ENCODE peak calls at places on chromosomes 5 and 9, in six cellular contexts. M is IMR-90, K is mesenchymal stem cell, D is H1, A is trophoblast cell, F is neuronal stem cell. O is an unnamed sample.

GRCh38 chr9:136759001-136759400 is 958 bp upstream of the LCN8 start:
- DNase-seq in M (no peak), K (no peak), D (no peak), A (no peak), F (no peak), O (no peak)

GRCh38 chr5:92780057-92780456 is 801.0 kb downstream of the NR2F1-AS1 start:
- DNase-seq in M (no peak), K (no peak), D (no peak), A (no peak), F (no peak), O (no peak)

GRCh38 chr9:137077010-137077747 is at the start of gene UAP1L1:
- DNase-seq in M (peak; percentile 42), K (peak; percentile 72), D (no peak), A (peak; percentile 51), F (no peak), O (no peak)

GRCh38 chr9:117932585-117932984 is 228.4 kb downstream of the TLR4 start:
- DNase-seq in M (no peak), K (no peak), D (no peak), A (no peak), F (no peak), O (no peak)

GRCh38 chr5:116970318-116970717 is 395.7 kb upstream of the SEMA6A start:
- DNase-seq in M (no peak), K (peak; percentile 55), D (no peak), A (no peak), F (no peak), O (peak; percentile 75)

GRCh38 chr5:83414601-83415000 is 56.9 kb upstream of the VCAN start:
- DNase-seq in M (peak; percentile 52), K (no peak), D (no peak), A (no peak), F (no peak), O (no peak)

GRCh38 chr9:115291841-115292240 is 173.9 kb upstream of the TNC start:
- DNase-seq in M (peak; percentile 52), K (peak; percentile 79), D (no peak), A (peak; percentile 56), F (no peak), O (peak; percentile 81)

GRCh38 chr9:34413229-34413852 is 36.6 kb upstream of the MYORG start:
- DNase-seq in M (peak; percentile 43), K (peak; percentile 54), D (no peak), A (peak; percentile 6), F (peak; percentile 70), O (peak; percentile 69)

GRCh38 chr9:104872959-104873850 is 54.8 kb downstream of the ABCA1 start:
- DNase-seq in M (peak; percentile 97), K (peak; percentile 99), D (no peak), A (peak; percentile 25), F (no peak), O (peak; percentile 73)

GRCh38 chr5:71892641-71893340 is 173.7 kb downstream of the CARTPT start:
- DNase-seq in M (no peak), K (no peak), D (no peak), A (no peak), F (no peak), O (peak; percentile 61)

GRCh38 chr5:158487156-158487555 is 612.6 kb downstream of the EBF1 start:
- DNase-seq in M (no peak), K (no peak), D (no peak), A (no peak), F (no peak), O (peak; percentile 21)

GRCh38 chr5:71719092-71719964 is at the start of gene CARTPT:
- DNase-seq in M (peak; percentile 6), K (peak; percentile 22), D (no peak), A (no peak), F (peak; percentile 63), O (peak; percentile 72)

GRCh38 chr9:92055624-92056023 is 59.6 kb downstream of the SPTLC1 start:
- DNase-seq in M (no peak), K (no peak), D (peak; percentile 29), A (no peak), F (peak; percentile 45), O (peak; percentile 37)

GRCh38 chr5:86757824-86758223 is 140.1 kb downstream of the COX7C start:
- DNase-seq in M (peak; percentile 32), K (peak; percentile 12), D (no peak), A (no peak), F (no peak), O (no peak)

GRCh38 chr5:34957857-34958690 is 28.7 kb downstream of the DNAJC21 start:
- DNase-seq in M (peak; percentile 36), K (peak; percentile 52), D (no peak), A (no peak), F (peak; percentile 2), O (peak; percentile 52)

GRCh38 chr5:72478684-72479083 is 28.5 kb downstream of the ZNF366 start:
- DNase-seq in M (peak; percentile 66), K (no peak), D (no peak), A (no peak), F (no peak), O (no peak)

GRCh38 chr9:89786650-89787049 is 181.8 kb downstream of the GADD45G start:
- DNase-seq in M (no peak), K (peak; percentile 45), D (no peak), A (no peak), F (no peak), O (no peak)

GRCh38 chr5:77993799-77994318 is 217.7 kb upstream of the TBCA start:
- DNase-seq in M (no peak), K (no peak), D (no peak), A (no peak), F (no peak), O (no peak)

GRCh38 chr5:30102185-30102584 is 1091.3 kb upstream of the CDH6 start:
- DNase-seq in M (no peak), K (no peak), D (no peak), A (no peak), F (no peak), O (no peak)

GRCh38 chr5:179154991-179155955 is 95.1 kb downstream of the ZNF354C start:
- DNase-seq in M (no peak), K (no peak), D (no peak), A (no peak), F (no peak), O (no peak)

GRCh38 chr9:135402048-135402738 is 77.4 kb upstream of the PPP1R26 start:
- DNase-seq in M (no peak), K (no peak), D (no peak), A (no peak), F (no peak), O (no peak)
- H2BK5ac ChIP-seq in M (no peak overlapping the region), K (no peak overlapping the region), D (no peak overlapping the region), A (no peak overlapping the region), F (no peak overlapping the region), O (no peak overlapping the region)

GRCh38 chr5:180818275-180818674 is 15.7 kb upstream of the MGAT1 start:
- DNase-seq in M (no peak), K (no peak), D (no peak), A (no peak), F (no peak), O (no peak)

GRCh38 chr5:180818942-180819341 is 16.3 kb upstream of the MGAT1 start:
- DNase-seq in M (no peak), K (no peak), D (no peak), A (no peak), F (no peak), O (no peak)

GRCh38 chr5:180815241-180816031 is 12.8 kb upstream of the MGAT1 start:
- DNase-seq in M (no peak), K (no peak), D (no peak), A (no peak), F (no peak), O (no peak)

GRCh38 chr5:180817847-180818246 is 15.2 kb upstream of the MGAT1 start:
- DNase-seq in M (no peak), K (no peak), D (no peak), A (no peak), F (no peak), O (no peak)

GRCh38 chr5:180816608-180817534 is 14.3 kb upstream of the MGAT1 start:
- DNase-seq in M (peak; percentile 44), K (peak; percentile 76), D (no peak), A (no peak), F (no peak), O (no peak)
- H3K4me3 ChIP-seq in M (no peak overlapping the region), K (no peak overlapping the region), D (no peak overlapping the region), A (no peak overlapping the region), F (no peak overlapping the region), O (no peak overlapping the region)

GRCh38 chr5:31728039-31728438 is 89.1 kb downstream of the PDZD2 start:
- DNase-seq in M (no peak), K (no peak), D (no peak), A (no peak), F (no peak), O (no peak)

GRCh38 chr5:31731016-31731415 is 92.1 kb downstream of the PDZD2 start:
- DNase-seq in M (no peak), K (peak; percentile 48), D (peak; percentile 25), A (no peak), F (no peak), O (peak; percentile 10)

GRCh38 chr5:31726952-31727351 is 88.0 kb downstream of the PDZD2 start:
- DNase-seq in M (no peak), K (no peak), D (no peak), A (no peak), F (no peak), O (no peak)

GRCh38 chr5:31731710-31732301 is 92.9 kb downstream of the PDZD2 start:
- DNase-seq in M (no peak), K (peak; percentile 7), D (no peak), A (no peak), F (no peak), O (no peak)

GRCh38 chr5:31730139-31730538 is 91.2 kb downstream of the PDZD2 start:
- DNase-seq in M (no peak), K (peak; percentile 3), D (no peak), A (no peak), F (no peak), O (no peak)
- H2BK5ac ChIP-seq in M (no peak overlapping the region), K (no peak overlapping the region), D (peak overlapping the region; percentile 64), A (no peak overlapping the region), F (no peak overlapping the region), O (no peak overlapping the region)

GRCh38 chr5:107566537-107566875 is 104.2 kb downstream of the EFNA5 start:
- DNase-seq in M (no peak), K (no peak), D (no peak), A (no peak), F (no peak), O (no peak)

GRCh38 chr5:107571621-107572489 is 98.9 kb downstream of the EFNA5 start:
- DNase-seq in M (peak; percentile 84), K (peak; percentile 88), D (peak; percentile 92), A (peak; percentile 99), F (peak; percentile 95), O (peak; percentile 97)

GRCh38 chr5:107567901-107568671 is 102.7 kb downstream of the EFNA5 start:
- DNase-seq in M (no peak), K (no peak), D (no peak), A (no peak), F (no peak), O (peak; percentile 49)

GRCh38 chr5:107572800-107573368 is 97.9 kb downstream of the EFNA5 start:
- DNase-seq in M (no peak), K (no peak), D (no peak), A (no peak), F (peak; percentile 30), O (no peak)

DNA sequence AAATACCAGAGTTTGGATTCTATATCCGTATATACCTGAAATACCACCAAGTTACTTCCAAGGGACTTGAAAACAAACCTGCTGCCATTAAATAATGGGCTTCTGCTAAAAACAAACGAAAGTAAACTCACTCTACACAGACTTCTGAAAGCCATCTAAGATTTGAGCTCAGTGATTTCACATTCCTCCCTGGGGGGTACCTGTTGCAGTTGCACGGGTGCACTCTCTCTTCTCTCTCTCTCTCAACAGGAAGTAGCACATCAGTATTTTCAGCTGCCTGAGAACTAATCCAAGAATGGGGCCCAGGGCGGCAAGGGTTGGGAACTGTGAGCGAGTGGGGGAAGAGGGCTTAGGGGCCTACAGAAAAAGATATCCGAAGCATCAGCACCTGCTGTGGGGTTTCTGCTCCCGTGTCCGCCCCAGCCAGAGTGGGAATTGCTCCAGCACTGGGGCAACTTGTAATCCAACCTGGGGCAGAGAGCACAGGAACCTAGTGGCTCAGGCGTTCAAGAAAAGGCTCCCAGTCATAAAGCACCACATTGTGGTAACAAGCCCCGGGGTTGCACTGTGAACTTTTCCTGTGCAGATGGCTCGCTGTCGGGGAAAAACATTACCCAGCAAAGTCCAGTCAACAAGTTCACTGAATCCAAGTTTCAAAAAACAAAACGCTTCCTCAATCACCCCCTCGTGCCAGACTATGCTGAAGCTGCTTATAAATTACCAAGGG is 99.8 kb downstream of the EFNA5 start:
- DNase-seq in M (no peak), K (peak; percentile 24), D (no peak), A (no peak), F (no peak), O (peak; percentile 75)
- H3K4me3 ChIP-seq in M (no peak overlapping the region), K (no peak overlapping the region), D (no peak overlapping the region), A (no peak overlapping the region), F (no peak overlapping the region), O (no peak overlapping the region)